ENCODE peak calls at places on chromosomes 7 and 10, in seven cellular contexts. X is suprapubic skin, A is tibial nerve, H is endothelial cell, C is PC-9, N is pancreas, F is choroid plexus epithelial cell. Y is an unnamed sample.

GRCh38 chr7:134453526-134453925 is 5.4 kb downstream of the AKR1B1 start:
- DNase-seq in X (no peak), A (no peak), H (no peak), C (no peak), N (no peak), F (no peak), Y (no peak)

GRCh38 chr7:537911-538634 is 18.4 kb upstream of the PDGFA start:
- DNase-seq in X (no peak), A (no peak), H (no peak), C (peak; percentile 89), N (peak; percentile 87), F (peak; percentile 38), Y (no peak)

GRCh38 chr10:119263966-119264621 is 56.7 kb downstream of the GRK5 start:
- DNase-seq in X (no peak), A (no peak), H (no peak), C (no peak), N (no peak), F (no peak), Y (no peak)

GRCh38 chr7:53035499-53036412 is at the start of gene POM121L12:
- DNase-seq in X (no peak), A (no peak), H (no peak), C (no peak), N (peak; percentile 13), F (no peak), Y (no peak)

GRCh38 chr10:89235073-89235798 is 16.3 kb downstream of the LIPA start:
- DNase-seq in X (peak; percentile 93), A (peak; percentile 73), H (no peak), C (no peak), N (no peak), F (no peak), Y (no peak)

GRCh38 chr7:818031-818699 is 14.1 kb upstream of the SUN1 start:
- DNase-seq in X (no peak), A (no peak), H (no peak), C (peak; percentile 65), N (no peak), F (peak; percentile 66), Y (no peak)

GRCh38 chr10:91672021-91672608 is 39.2 kb upstream of the PPP1R3C start:
- DNase-seq in X (no peak), A (no peak), H (peak; percentile 12), C (no peak), N (no peak), F (peak; percentile 58), Y (peak; percentile 83)

GRCh38 chr10:103652599-103653281 is 159.2 kb downstream of the NEURL1 start:
- DNase-seq in X (no peak), A (peak; percentile 75), H (no peak), C (no peak), N (no peak), F (no peak), Y (no peak)

GRCh38 chr7:44309271-44310091 is 15.9 kb downstream of the CAMK2B start:
- DNase-seq in X (peak; percentile 79), A (no peak), H (peak; percentile 64), C (no peak), N (peak; percentile 53), F (peak; percentile 59), Y (peak; percentile 83)

GRCh38 chr10:74035324-74035723 is 37.4 kb downstream of the VCL start:
- DNase-seq in X (no peak), A (no peak), H (no peak), C (no peak), N (no peak), F (peak; percentile 67), Y (no peak)

GRCh38 chr10:19592276-19592675 is 224.0 kb upstream of the PLXDC2 start:
- DNase-seq in X (no peak), A (no peak), H (no peak), C (no peak), N (no peak), F (peak; percentile 55), Y (no peak)

GRCh38 chr10:22022257-22023051 is 18.9 kb upstream of the DNAJC1 start:
- DNase-seq in X (no peak), A (peak; percentile 7), H (no peak), C (no peak), N (no peak), F (no peak), Y (no peak)

GRCh38 chr7:70647801-70648491 is 484.0 kb upstream of the GALNT17 start:
- DNase-seq in X (no peak), A (no peak), H (no peak), C (no peak), N (no peak), F (peak; percentile 29), Y (no peak)

GRCh38 chr7:132518102-132518838 is 58.0 kb downstream of the PLXNA4 start:
- DNase-seq in X (no peak), A (no peak), H (peak; percentile 54), C (no peak), N (no peak), F (peak; percentile 7), Y (peak; percentile 31)

GRCh38 chr10:112650588-112651030 is 203.6 kb downstream of the VTI1A start:
- DNase-seq in X (no peak), A (no peak), H (no peak), C (peak; percentile 70), N (no peak), F (peak; percentile 34), Y (no peak)

GRCh38 chr10:78236416-78237015 is 202.9 kb downstream of the RPS24 start:
- DNase-seq in X (no peak), A (no peak), H (no peak), C (no peak), N (no peak), F (no peak), Y (no peak)

DNA sequence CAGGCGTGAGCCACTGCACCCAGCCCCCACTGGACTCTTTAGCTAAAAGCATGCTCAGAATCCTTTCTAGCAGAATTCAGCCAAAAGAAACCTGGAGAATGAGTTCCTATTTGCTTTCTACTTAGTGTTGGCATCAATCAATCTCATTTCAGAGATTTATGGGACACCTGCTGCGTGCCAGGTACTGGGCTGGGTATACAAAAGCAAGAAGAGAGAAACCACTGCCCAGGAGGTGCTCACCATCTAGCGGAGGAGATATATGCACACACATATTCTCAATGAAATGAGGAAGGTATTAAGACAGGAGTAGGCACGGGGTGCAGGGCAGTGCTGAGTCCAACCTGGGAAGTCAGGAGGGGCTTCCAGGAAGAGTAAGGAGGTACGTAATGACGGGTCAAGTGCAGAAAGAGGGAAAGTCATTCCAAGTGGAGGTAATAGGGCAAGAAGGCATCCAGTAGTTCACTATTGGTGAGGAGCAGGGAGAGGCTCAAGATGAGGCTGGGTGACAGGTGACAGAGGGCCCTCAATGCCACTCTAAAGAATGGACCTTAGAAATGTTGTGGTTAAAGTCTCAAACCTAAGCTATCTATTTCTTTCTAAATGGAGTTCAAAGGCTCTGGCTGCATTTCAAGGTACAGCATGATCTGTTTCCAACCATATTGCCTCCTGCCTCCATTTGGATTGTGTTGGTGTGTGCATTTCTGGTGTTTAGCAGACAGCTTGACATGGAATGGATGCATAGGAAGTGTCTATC is 22.1 kb downstream of the ABLIM1 start:
- DNase-seq in X (no peak), A (no peak), H (no peak), C (peak; percentile 75), N (no peak), F (no peak), Y (no peak)
- TF ChIP-seq CTCF in X (no peak), A (no peak), H (no peak), C (no peak), N (no peak), F (no peak), Y (no peak)

DNA sequence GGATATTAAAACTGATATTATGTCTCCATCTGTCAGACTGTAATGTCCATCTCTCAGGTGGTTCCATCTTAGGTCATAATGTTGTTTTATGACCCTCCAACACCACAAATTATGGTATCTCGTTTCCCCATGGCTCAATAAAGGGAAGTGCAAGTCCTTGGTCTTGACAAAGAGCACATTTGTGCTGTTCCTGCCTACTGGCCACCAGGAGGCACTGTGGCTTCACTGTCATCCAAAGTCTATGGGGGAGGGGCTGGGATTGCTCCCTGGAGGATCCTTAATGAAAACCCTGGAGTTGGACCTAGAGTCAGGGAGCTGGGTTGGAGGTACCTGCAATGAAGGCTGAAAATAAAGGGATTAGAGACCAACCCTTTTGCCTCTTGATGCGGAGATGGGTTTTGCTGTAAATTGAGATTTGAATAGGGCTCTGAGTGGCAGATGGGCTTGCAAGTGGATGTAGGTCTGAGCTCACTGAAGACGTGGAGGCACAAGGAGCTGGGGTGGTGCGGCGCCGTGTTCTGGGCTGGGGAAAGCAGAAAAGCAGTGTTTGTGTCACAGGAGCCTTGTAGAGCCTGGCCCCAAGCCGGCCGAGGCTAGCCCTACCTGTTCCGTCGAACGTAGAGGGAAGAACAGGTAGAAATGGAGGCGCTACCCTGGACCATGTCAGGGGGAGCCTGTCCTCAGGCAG is 180.5 kb upstream of the PRSS58 start:
- DNase-seq in X (no peak), A (no peak), H (peak; percentile 53), C (no peak), N (peak; percentile 29), F (peak; percentile 79), Y (peak; percentile 66)
- TF ChIP-seq CTCF in X (peak; percentile 30), A (no peak), H (peak; percentile 82), C (peak; percentile 78), N (peak; percentile 37), F (peak; percentile 94), Y (peak; percentile 83)

GRCh38 chr10:132802694-132803320 is 16.9 kb upstream of the NKX6-2 start:
- DNase-seq in X (no peak), A (no peak), H (no peak), C (no peak), N (no peak), F (no peak), Y (no peak)
- TF ChIP-seq CTCF in X (no peak), A (no peak), H (no peak), C (no peak), N (no peak), F (no peak), Y (no peak)

DNA sequence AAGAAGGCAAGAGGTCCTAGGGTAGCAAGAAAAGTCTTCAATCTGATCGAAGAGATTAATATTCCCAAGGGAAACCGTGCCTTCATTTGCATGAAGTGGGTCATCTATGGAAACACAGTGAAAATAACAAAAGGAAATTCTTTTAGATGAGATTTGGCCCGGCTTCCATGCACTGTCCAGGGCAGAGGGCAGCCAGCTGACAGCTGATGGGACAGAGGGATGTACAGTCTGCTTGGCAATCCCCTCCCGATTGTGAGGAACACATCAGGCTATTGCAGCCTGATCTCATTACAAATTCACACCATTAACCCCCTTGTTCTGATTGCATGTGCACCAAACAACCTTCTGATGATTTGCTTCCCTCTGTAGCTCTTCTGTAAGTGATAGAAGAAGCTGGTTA is 105.3 kb downstream of the FRMD4A start:
- DNase-seq in X (no peak), A (no peak), H (no peak), C (no peak), N (no peak), F (no peak), Y (peak; percentile 26)
- TF ChIP-seq CTCF in X (no peak), A (no peak), H (no peak), C (no peak), N (no peak), F (no peak), Y (no peak)

DNA sequence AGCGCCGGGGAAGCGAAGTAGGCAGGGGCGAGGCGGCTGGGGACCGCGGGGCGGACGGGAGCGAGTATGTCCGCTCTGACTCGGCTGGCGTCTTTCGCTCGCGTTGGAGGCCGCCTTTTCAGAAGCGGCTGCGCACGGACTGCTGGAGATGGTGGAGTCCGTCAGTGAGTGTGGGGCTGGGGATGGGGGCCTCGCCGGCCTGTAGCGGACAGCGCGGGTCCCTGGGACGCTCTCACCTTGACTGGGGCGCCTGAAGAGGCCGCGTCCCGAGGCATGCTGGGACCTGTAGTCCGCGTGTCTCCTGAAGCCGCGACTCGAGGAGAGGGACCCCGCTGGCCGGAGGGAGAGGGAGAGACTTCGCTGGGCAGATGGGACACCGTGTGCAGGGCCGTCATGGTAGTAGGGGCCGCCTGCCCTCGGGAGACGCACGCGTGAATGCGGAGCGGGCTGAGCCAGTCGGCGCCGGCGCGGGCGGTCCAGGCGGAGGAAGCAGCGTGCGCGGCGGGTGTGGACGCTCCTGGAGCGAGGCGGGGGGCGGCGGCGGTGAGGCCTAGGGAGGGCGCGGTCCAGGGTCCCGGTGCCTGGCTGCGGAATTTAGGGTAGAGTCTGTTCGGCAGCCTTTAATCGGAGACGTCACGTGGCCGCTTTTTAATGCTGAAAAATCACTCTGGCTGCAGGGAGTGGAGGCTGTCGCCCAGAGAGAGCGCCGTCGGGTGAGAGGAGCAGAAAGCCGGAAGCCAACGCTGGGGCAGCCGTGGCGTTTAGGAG is at the start of gene NDUFB2:
- DNase-seq in X (peak; percentile 83), A (peak; percentile 40), H (peak; percentile 68), C (peak; percentile 60), N (peak; percentile 64), F (peak; percentile 81), Y (peak; percentile 97)
- TF ChIP-seq CTCF in X (no peak), A (no peak), H (no peak), C (no peak), N (no peak), F (peak; percentile 4), Y (no peak)

Y was measured in glutamatergic neuron.